ENCODE peak calls at places on chromosomes 1 and 21, in four cellular contexts. I is pancreas, C is right lobe of liver, L is psoas muscle. T is an unnamed sample.

GRCh38 chr21:16522512-16522911 is 792.7 kb downstream of the USP25 start:
- DNase-seq in L (no peak), I (no peak), C (no peak), T (no peak)

GRCh38 chr1:188715566-188715965 is 1762.1 kb downstream of the BRINP3 start:
- DNase-seq in I (no peak), L (no peak), C (no peak), T (no peak)

GRCh38 chr1:172650474-172651193 is 8.3 kb upstream of the FASLG start:
- DNase-seq in C (no peak), I (no peak), L (no peak), T (no peak)

GRCh38 chr1:110040548-110040947 is 6.1 kb downstream of the STRIP1 start:
- DNase-seq in C (no peak), L (no peak), I (no peak), T (no peak)

GRCh38 chr1:165645654-165646366 is 14.8 kb downstream of the MGST3 start:
- DNase-seq in C (peak; percentile 55), I (no peak), L (no peak), T (no peak)

GRCh38 chr1:240000634-240001033 is 91.0 kb upstream of the FMN2 start:
- DNase-seq in C (no peak), L (no peak), I (no peak), T (no peak)

GRCh38 chr1:32605711-32606424 is 44.5 kb downstream of the ZBTB8OS start:
- DNase-seq in L (no peak), I (peak; percentile 53), C (no peak), T (no peak)

GRCh38 chr1:22876359-22877111 is 96.1 kb downstream of the LACTBL1 start:
- DNase-seq in C (no peak), L (peak; percentile 40), I (no peak), T (no peak)

GRCh38 chr1:231163831-231164427 is 2.1 kb downstream of the TRIM67 start:
- DNase-seq in C (no peak), I (peak; percentile 69), L (no peak), T (no peak)

GRCh38 chr1:200893411-200893901 is 1.2 kb upstream of the INAVA start:
- DNase-seq in I (no peak), L (no peak), C (no peak), T (no peak)

GRCh38 chr1:203612932-203613682 is 13.5 kb upstream of the ATP2B4 start:
- DNase-seq in L (no peak), C (no peak), I (no peak), T (no peak)

GRCh38 chr1:91161749-91162148 is 139.9 kb upstream of the ZNF644 start:
- DNase-seq in I (no peak), L (no peak), C (no peak), T (no peak)

GRCh38 chr1:225813250-225813964 is 3.5 kb downstream of the EPHX1 start:
- DNase-seq in L (peak; percentile 61), I (no peak), C (peak; percentile 78), T (peak; percentile 44)

GRCh38 chr1:225812488-225813249 is 2.7 kb downstream of the EPHX1 start:
- DNase-seq in I (no peak), C (no peak), L (no peak), T (no peak)

GRCh38 chr1:225816643-225817538 is 7.0 kb downstream of the EPHX1 start:
- DNase-seq in C (peak; percentile 52), I (no peak), L (peak; percentile 70), T (no peak)

GRCh38 chr1:225815526-225816178 is 5.7 kb downstream of the EPHX1 start:
- DNase-seq in I (no peak), L (no peak), C (no peak), T (no peak)

GRCh38 chr1:225814381-225814780 is 4.5 kb downstream of the EPHX1 start:
- DNase-seq in L (peak; percentile 52), I (no peak), C (no peak), T (no peak)
- H3K4me1 ChIP-seq in L (peaks cover 72% of the 10 kb centered on the region), I (peaks cover 68% of the 10 kb centered on the region), C (no peaks in the 10 kb centered on the region), T (peaks cover 82% of the 10 kb centered on the region)

GRCh38 chr21:41653944-41654625 is 112.8 kb downstream of the RIPK4 start:
- DNase-seq in I (no peak), C (no peak), L (no peak), T (no peak)

GRCh38 chr21:41651396-41651795 is 115.5 kb downstream of the RIPK4 start:
- DNase-seq in I (no peak), L (no peak), C (no peak), T (peak; percentile 28)

GRCh38 chr21:41651830-41652229 is 115.0 kb downstream of the RIPK4 start:
- DNase-seq in L (no peak), I (no peak), C (no peak), T (no peak)

GRCh38 chr21:41655259-41655658 is 111.6 kb downstream of the RIPK4 start:
- DNase-seq in L (no peak), I (no peak), C (no peak), T (no peak)

GRCh38 chr21:41653243-41653943 is 113.5 kb downstream of the RIPK4 start:
- DNase-seq in I (no peak), L (no peak), C (no peak), T (no peak)
- H3K27ac ChIP-seq in I (no peak overlapping the region), L (no peak overlapping the region), C (no peak overlapping the region), T (no peak overlapping the region)

DNA sequence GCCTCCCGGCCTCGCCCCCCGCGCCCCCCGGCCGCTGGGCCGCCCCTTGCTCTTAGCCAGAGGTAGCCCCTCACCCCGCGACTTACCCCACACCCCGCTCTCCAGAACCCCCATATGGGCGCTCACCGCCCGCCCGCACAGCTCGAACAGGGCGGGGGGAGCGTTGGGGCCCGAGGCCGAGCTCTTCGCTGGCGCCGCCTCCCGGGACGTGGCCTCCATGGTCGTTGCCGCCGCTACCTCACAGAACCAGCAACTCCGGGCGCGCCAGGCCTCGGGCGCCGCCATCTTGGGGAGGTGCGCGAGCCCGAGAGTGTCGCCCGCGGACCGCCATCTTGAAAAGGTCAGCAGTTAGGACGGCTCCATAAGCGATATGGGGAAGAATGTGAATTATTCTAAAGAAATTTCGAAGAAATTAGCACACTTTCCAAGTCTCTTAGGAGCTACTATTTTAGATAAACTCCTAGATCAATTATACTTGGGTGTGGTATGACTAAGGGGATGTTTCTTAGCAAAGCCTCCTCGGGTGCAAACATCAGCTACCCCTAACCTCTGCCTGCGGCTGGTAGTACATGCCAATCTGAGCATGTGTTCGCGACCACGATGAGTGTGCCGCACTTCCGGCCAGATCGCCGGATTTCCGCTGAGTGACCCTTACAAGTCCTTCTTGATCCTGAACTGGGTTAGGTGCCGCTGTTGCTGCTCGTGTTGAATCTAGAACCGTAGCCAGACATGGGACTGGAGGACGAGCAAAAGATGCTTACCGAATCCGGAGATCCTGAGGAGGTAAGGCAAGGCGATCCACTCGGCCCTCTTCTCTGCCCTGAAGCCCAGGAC is at the start of the genes LRRC41 and UQCRH:
- DNase-seq in I (peak; percentile 97), C (peak; percentile 93), L (peak; percentile 94), T (peak; percentile 96)
- TF ChIP-seq CTCF in I (no peak), C (no peak), L (no peak), T (no peak)

GRCh38 chr1:19033516-19033840 is 77.0 kb upstream of the IFFO2 start:
- DNase-seq in C (no peak), I (no peak), L (no peak), T (no peak)

GRCh38 chr1:19034721-19035120 is 78.2 kb upstream of the IFFO2 start:
- DNase-seq in L (no peak), C (no peak), I (no peak), T (no peak)

GRCh38 chr1:19032701-19033515 is 76.4 kb upstream of the IFFO2 start:
- DNase-seq in I (no peak), L (no peak), C (peak; percentile 77), T (no peak)

GRCh38 chr1:19035356-19036048 is 79.0 kb upstream of the IFFO2 start:
- DNase-seq in L (no peak), I (no peak), C (no peak), T (no peak)

GRCh38 chr1:19033926-19034680 is 77.6 kb upstream of the IFFO2 start:
- DNase-seq in L (no peak), C (no peak), I (no peak), T (no peak)
- H3K4me1 ChIP-seq in L (no peaks in the 10 kb centered on the region), C (no peaks in the 10 kb centered on the region), I (no peaks in the 10 kb centered on the region), T (no peaks in the 10 kb centered on the region)

DNA sequence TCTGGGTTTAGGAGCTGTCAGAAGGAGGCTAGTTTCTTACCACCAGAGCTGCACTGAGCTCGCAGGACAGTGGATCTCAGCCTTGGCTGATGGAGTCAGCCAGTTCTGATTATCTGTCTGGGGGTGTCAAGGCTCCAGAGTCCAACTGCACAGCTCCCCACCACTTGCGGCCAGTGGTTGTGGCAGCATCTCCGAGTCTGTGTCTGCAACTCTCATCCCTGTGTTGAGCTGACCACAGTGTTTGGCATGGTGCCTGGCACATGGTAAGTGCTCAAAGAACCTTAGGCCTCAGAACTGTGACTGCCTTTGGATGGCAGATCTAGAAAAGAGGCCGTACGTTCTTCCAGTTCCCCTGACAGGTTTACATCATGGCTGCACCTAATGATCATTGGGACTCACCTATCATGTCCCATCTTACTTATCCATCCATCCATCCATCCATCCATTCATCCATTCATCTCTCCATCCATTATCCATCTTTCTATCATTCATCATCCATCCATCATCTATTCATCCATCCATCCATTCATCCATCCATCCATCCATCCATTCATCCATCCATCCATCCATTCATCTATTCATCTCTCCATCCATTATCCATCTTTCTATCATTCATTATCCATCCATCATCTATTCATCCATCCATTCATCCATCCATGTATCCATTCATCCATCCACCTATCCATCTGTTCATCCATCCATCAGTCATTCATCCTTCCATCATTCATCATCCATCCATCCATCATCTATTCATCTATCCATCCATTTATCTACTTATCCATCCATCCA is 114.5 kb downstream of the CRYAA start:
- DNase-seq in L (peak; percentile 6), I (no peak), C (no peak), T (no peak)
- H3K27ac ChIP-seq in L (no peak overlapping the region), I (no peak overlapping the region), C (no peak overlapping the region), T (no peak overlapping the region)

DNA sequence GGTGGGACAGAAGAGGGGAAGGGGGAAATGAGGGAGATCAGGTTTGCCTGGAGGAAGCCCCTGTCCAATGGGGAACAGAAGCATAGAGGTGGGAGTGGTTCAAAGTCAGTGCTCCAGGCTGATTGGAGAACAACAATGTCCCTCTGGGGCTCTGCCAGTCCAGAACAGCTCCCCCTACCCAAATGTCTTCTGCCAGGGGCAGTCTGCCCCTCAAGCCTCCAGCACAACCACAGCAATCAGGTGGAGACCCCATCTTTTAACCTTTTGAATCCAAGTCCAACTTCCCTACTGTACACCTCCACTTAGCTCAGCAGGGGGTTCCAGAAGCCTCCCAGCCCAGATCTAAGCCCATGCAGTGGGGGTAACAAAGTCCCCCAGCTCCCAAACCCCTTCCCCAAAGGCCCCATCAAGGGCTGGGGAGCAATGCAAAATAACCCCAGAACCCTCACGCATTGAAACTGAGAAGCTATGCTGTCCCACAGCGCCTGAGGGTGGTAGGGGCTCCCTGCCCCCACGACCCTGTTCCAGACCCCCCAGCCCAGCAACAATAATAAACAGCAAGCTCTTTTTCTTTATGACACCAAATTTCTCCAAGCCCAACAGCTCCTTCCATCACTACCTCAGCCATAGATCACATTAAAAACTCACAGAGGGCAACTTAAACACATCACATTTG is 3.3 kb downstream of the AHDC1 start:
- DNase-seq in L (no peak), C (no peak), I (no peak), T (no peak)
- TF ChIP-seq CTCF in L (no peak), C (no peak), I (no peak), T (no peak)

GRCh38 chr1:10737651-10738050 is 58.8 kb downstream of the CASZ1 start:
- DNase-seq in L (no peak), I (peak; percentile 70), C (no peak), T (peak; percentile 49)
- H3K4me1 ChIP-seq in L (peaks cover 66% of the 10 kb centered on the region), I (peaks cover 19% of the 10 kb centered on the region), C (no peaks in the 10 kb centered on the region), T (peaks cover 51% of the 10 kb centered on the region)

DNA sequence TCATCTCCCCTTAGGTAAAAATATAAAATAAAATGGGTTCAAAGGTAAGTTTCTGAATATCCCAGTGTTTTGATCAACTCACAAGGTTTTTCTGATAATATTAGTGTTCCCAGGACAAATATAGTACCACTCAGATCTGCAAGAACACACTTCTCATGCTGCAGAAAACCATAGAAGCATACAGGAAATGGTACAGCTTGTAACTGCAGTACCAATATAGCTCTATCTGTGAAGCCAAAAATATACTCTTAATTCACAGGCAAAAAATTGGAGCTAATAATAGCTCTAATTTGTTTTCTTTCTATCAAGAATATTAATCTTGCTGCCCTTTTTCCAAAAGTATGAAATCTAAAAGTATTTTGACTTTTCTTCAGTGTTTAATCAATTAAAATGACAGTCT is 13.2 kb downstream of the VPS45 start:
- DNase-seq in L (no peak), C (no peak), I (no peak), T (no peak)
- H3K27ac ChIP-seq in L (no peak overlapping the region), C (no peak overlapping the region), I (no peak overlapping the region), T (no peak overlapping the region)

T was measured in thyroid gland.